ENCODE peak calls at places on chromosomes 4 and X, in four cellular contexts. One of them, this sample, is unnamed.

GRCh38 chrX:109475174-109475891 is 6.6 kb downstream of the GUCY2F start:
- DNase-seq in ovary: peak; percentile 35
- DNase-seq in right lobe of liver: peak; percentile 25
- DNase-seq in CD8-positive, alpha-beta T cell: no peak
- DNase-seq in this sample: peak; percentile 28

GRCh38 chr4:751676-752075 is 46.0 kb downstream of the PCGF3 start:
- DNase-seq in ovary: no peak
- DNase-seq in right lobe of liver: no peak
- DNase-seq in CD8-positive, alpha-beta T cell: no peak
- DNase-seq in this sample: peak; percentile 60

GRCh38 chr4:187127456-187127855 is 403.8 kb upstream of the FAT1 start:
- DNase-seq in ovary: no peak
- DNase-seq in right lobe of liver: no peak
- DNase-seq in CD8-positive, alpha-beta T cell: no peak
- DNase-seq in this sample: no peak

GRCh38 chr4:77994194-77994721 is 62.9 kb upstream of the FRAS1 start:
- DNase-seq in ovary: no peak
- DNase-seq in right lobe of liver: no peak
- DNase-seq in CD8-positive, alpha-beta T cell: no peak
- DNase-seq in this sample: no peak

GRCh38 chr4:106316773-106317409 is 541 bp downstream of the AIMP1 start:
- DNase-seq in ovary: no peak
- DNase-seq in right lobe of liver: no peak
- DNase-seq in CD8-positive, alpha-beta T cell: no peak
- DNase-seq in this sample: no peak

GRCh38 chr4:41507292-41507933 is 30.5 kb upstream of the LIMCH1 start:
- DNase-seq in ovary: no peak
- DNase-seq in right lobe of liver: no peak
- DNase-seq in CD8-positive, alpha-beta T cell: no peak
- DNase-seq in this sample: no peak

GRCh38 chr4:8198906-8199593 is at the start of gene SH3TC1:
- DNase-seq in ovary: peak; percentile 74
- DNase-seq in right lobe of liver: peak; percentile 97
- DNase-seq in CD8-positive, alpha-beta T cell: peak; percentile 59
- DNase-seq in this sample: peak; percentile 89

GRCh38 chr4:147049940-147050852 is 104.5 kb upstream of the TTC29 start:
- DNase-seq in ovary: no peak
- DNase-seq in right lobe of liver: no peak
- DNase-seq in CD8-positive, alpha-beta T cell: no peak
- DNase-seq in this sample: no peak

GRCh38 chrX:21374163-21374993 is at the start of gene CNKSR2:
- DNase-seq in ovary: peak; percentile 42
- DNase-seq in right lobe of liver: peak; percentile 71
- DNase-seq in CD8-positive, alpha-beta T cell: peak; percentile 71
- DNase-seq in this sample: peak; percentile 59

GRCh38 chr4:7581477-7581876 is 146.7 kb upstream of the PSAPL1 start:
- DNase-seq in ovary: peak; percentile 36
- DNase-seq in right lobe of liver: no peak
- DNase-seq in CD8-positive, alpha-beta T cell: no peak
- DNase-seq in this sample: peak; percentile 70

GRCh38 chrX:78123190-78123589 is 16.3 kb downstream of the TAF9B start:
- DNase-seq in ovary: no peak
- DNase-seq in right lobe of liver: no peak
- DNase-seq in CD8-positive, alpha-beta T cell: no peak
- DNase-seq in this sample: no peak

GRCh38 chr4:10893417-10893816 is 208.8 kb upstream of the CLNK start:
- DNase-seq in ovary: peak; percentile 16
- DNase-seq in right lobe of liver: no peak
- DNase-seq in CD8-positive, alpha-beta T cell: no peak
- DNase-seq in this sample: no peak

GRCh38 chr4:168478868-168479267 is 1.4 kb downstream of the DDX60L start:
- DNase-seq in ovary: no peak
- DNase-seq in right lobe of liver: no peak
- DNase-seq in CD8-positive, alpha-beta T cell: no peak
- DNase-seq in this sample: no peak

GRCh38 chr4:37455301-37456062 is 210.9 kb downstream of the NWD2 start:
- DNase-seq in ovary: no peak
- DNase-seq in right lobe of liver: peak; percentile 64
- DNase-seq in CD8-positive, alpha-beta T cell: no peak
- DNase-seq in this sample: no peak

GRCh38 chr4:139177049-139177887 is at the start of gene ELF2:
- DNase-seq in ovary: peak; percentile 95
- DNase-seq in right lobe of liver: peak; percentile 98
- DNase-seq in CD8-positive, alpha-beta T cell: peak; percentile 80
- DNase-seq in this sample: peak; percentile 96

GRCh38 chr4:31183256-31183655 is 463.1 kb downstream of the PCDH7 start:
- DNase-seq in ovary: no peak
- DNase-seq in right lobe of liver: no peak
- DNase-seq in CD8-positive, alpha-beta T cell: no peak
- DNase-seq in this sample: no peak

GRCh38 chrX:103248553-103248952 is 6.4 kb downstream of the TCEAL8 start:
- DNase-seq in ovary: no peak
- DNase-seq in right lobe of liver: no peak
- DNase-seq in CD8-positive, alpha-beta T cell: no peak
- DNase-seq in this sample: no peak

GRCh38 chr4:156496797-156497196 is 474.8 kb downstream of the PDGFC start:
- DNase-seq in ovary: no peak
- DNase-seq in right lobe of liver: no peak
- DNase-seq in CD8-positive, alpha-beta T cell: no peak
- DNase-seq in this sample: no peak

GRCh38 chrX:109936598-109936997 is 66.3 kb upstream of the TMEM164 start:
- DNase-seq in ovary: no peak
- DNase-seq in right lobe of liver: no peak
- DNase-seq in CD8-positive, alpha-beta T cell: no peak
- DNase-seq in this sample: no peak

GRCh38 chr4:2827874-2828751 is 15.5 kb upstream of the ADD1 start:
- DNase-seq in ovary: no peak
- DNase-seq in right lobe of liver: peak; percentile 19
- DNase-seq in CD8-positive, alpha-beta T cell: peak; percentile 8
- DNase-seq in this sample: peak; percentile 38

GRCh38 chr4:177696438-177696966 is 254.3 kb upstream of the AGA start:
- DNase-seq in ovary: no peak
- DNase-seq in right lobe of liver: no peak
- DNase-seq in CD8-positive, alpha-beta T cell: no peak
- DNase-seq in this sample: no peak

GRCh38 chr4:162837241-162837640 is 329.4 kb downstream of the NAF1 start:
- DNase-seq in ovary: no peak
- DNase-seq in right lobe of liver: no peak
- DNase-seq in CD8-positive, alpha-beta T cell: no peak
- DNase-seq in this sample: no peak

GRCh38 chr4:111630705-111631104 is 514.5 kb upstream of the FAM241A start:
- DNase-seq in ovary: no peak
- DNase-seq in right lobe of liver: no peak
- DNase-seq in CD8-positive, alpha-beta T cell: no peak
- DNase-seq in this sample: no peak

GRCh38 chrX:22041931-22042530 is 9.9 kb downstream of the PHEX start:
- DNase-seq in ovary: no peak
- DNase-seq in right lobe of liver: no peak
- DNase-seq in CD8-positive, alpha-beta T cell: no peak
- DNase-seq in this sample: no peak

GRCh38 chrX:22963186-22963585 is 36.6 kb upstream of the DDX53 start:
- DNase-seq in ovary: no peak
- DNase-seq in right lobe of liver: no peak
- DNase-seq in CD8-positive, alpha-beta T cell: no peak
- DNase-seq in this sample: no peak

GRCh38 chr4:17576932-17577659 is at the start of gene LAP3:
- DNase-seq in ovary: peak; percentile 99
- DNase-seq in right lobe of liver: peak; percentile 99
- DNase-seq in CD8-positive, alpha-beta T cell: peak; percentile 96
- DNase-seq in this sample: peak; percentile 99

GRCh38 chr4:17580969-17581368 is 4.0 kb downstream of the LAP3 start:
- DNase-seq in ovary: no peak
- DNase-seq in right lobe of liver: no peak
- DNase-seq in CD8-positive, alpha-beta T cell: no peak
- DNase-seq in this sample: no peak

GRCh38 chr4:17577660-17578481 is 873 bp downstream of the LAP3 start:
- DNase-seq in ovary: peak; percentile 42
- DNase-seq in right lobe of liver: peak; percentile 64
- DNase-seq in CD8-positive, alpha-beta T cell: no peak
- DNase-seq in this sample: peak; percentile 51

GRCh38 chr4:17574206-17574605 is 2.8 kb upstream of the LAP3 start:
- DNase-seq in ovary: no peak
- DNase-seq in right lobe of liver: no peak
- DNase-seq in CD8-positive, alpha-beta T cell: no peak
- DNase-seq in this sample: no peak

DNA sequence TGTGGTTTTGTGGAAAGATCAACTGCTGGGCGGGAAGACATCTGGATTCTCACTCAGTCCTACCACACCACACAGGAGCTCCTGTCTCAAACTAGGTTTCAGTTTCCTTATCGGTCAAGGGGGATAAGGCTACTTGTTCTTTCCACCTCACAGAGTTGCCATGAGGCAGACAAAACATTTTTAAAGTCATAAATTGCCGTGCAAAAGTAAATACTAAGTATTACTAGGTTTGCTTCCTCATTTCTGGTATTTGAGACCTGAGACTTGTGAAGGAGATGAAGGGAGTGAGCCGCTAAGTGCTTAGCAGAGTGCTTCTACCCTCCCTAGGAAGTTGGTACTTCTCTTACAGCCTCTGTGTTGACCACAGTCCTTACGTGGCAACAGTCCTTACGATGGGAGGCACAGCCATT is 1.5 kb downstream of the LAP3 start:
- DNase-seq in ovary: no peak
- DNase-seq in right lobe of liver: no peak
- DNase-seq in CD8-positive, alpha-beta T cell: no peak
- DNase-seq in this sample: no peak
- H3K4me3 ChIP-seq in ovary: peak overlapping the region; percentile 64
- H3K4me3 ChIP-seq in right lobe of liver: peak overlapping the region; percentile 77
- H3K4me3 ChIP-seq in CD8-positive, alpha-beta T cell: peak overlapping the region; percentile 94
- H3K4me3 ChIP-seq in this sample: peak overlapping the region; percentile 72

GRCh38 chr4:58265734-58266133 is 1155.5 kb upstream of the IGFBP7 start:
- DNase-seq in ovary: no peak
- DNase-seq in right lobe of liver: no peak
- DNase-seq in CD8-positive, alpha-beta T cell: no peak
- DNase-seq in this sample: no peak

DNA sequence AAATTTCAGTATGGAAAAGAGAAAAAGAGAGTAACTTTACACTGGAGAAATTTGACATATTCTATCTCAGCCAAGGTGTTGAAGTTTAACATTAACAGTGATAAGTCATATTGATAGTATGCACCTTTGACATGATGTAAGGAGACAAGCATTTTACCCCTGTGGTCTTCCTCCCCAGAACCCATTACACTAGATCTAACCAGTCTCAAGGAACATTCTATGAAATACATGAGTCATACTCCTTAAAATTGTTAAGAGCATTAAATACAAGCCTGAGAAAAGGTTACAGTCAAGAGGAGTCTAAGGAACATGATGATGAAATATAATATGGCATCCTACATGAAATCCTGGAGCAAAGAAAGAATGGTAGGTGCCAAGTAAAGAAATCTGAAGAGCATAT is 1151.3 kb upstream of the IGFBP7 start:
- DNase-seq in ovary: no peak
- DNase-seq in right lobe of liver: no peak
- DNase-seq in CD8-positive, alpha-beta T cell: no peak
- DNase-seq in this sample: no peak
- H3K9me3 ChIP-seq in ovary: no peaks in the 10 kb centered on the region
- H3K9me3 ChIP-seq in right lobe of liver: no peaks in the 10 kb centered on the region
- H3K9me3 ChIP-seq in CD8-positive, alpha-beta T cell: no peaks in the 10 kb centered on the region
- H3K9me3 ChIP-seq in this sample: no peaks in the 10 kb centered on the region

GRCh38 chrX:124215786-124216185 is 116.7 kb upstream of the TEX13D start:
- DNase-seq in ovary: no peak
- DNase-seq in right lobe of liver: no peak
- DNase-seq in CD8-positive, alpha-beta T cell: no peak
- DNase-seq in this sample: no peak
- H3K4me1 ChIP-seq in ovary: no peaks in the 10 kb centered on the region
- H3K4me1 ChIP-seq in right lobe of liver: no peaks in the 10 kb centered on the region
- H3K4me1 ChIP-seq in CD8-positive, alpha-beta T cell: peaks cover 55% of the 10 kb centered on the region
- H3K4me1 ChIP-seq in this sample: no peaks in the 10 kb centered on the region

GRCh38 chr4:25863906-25864418 is 1.2 kb upstream of the SEL1L3 start:
- DNase-seq in ovary: no peak
- DNase-seq in right lobe of liver: no peak
- DNase-seq in CD8-positive, alpha-beta T cell: no peak
- DNase-seq in this sample: peak; percentile 33
- H3K4me3 ChIP-seq in ovary: no peak overlapping the region
- H3K4me3 ChIP-seq in right lobe of liver: no peak overlapping the region
- H3K4me3 ChIP-seq in CD8-positive, alpha-beta T cell: no peak overlapping the region
- H3K4me3 ChIP-seq in this sample: no peak overlapping the region

GRCh38 chrX:70445197-70445656 is 592 bp downstream of the DLG3 start:
- DNase-seq in ovary: no peak
- DNase-seq in right lobe of liver: no peak
- DNase-seq in CD8-positive, alpha-beta T cell: no peak
- DNase-seq in this sample: no peak
- H3K9me3 ChIP-seq in ovary: no peaks in the 10 kb centered on the region
- H3K9me3 ChIP-seq in right lobe of liver: no peaks in the 10 kb centered on the region
- H3K9me3 ChIP-seq in CD8-positive, alpha-beta T cell: no peaks in the 10 kb centered on the region
- H3K9me3 ChIP-seq in this sample: no peaks in the 10 kb centered on the region

DNA sequence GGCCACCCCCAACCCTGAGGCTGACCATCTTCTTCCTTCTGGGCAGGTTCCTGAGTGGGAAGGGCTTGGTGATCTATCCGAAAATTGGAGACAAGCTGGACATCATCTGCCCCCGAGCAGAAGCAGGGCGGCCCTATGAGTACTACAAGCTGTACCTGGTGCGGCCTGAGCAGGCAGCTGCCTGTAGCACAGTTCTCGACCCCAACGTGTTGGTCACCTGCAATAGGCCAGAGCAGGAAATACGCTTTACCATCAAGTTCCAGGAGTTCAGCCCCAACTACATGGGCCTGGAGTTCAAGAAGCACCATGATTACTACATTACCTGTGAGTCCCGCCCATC is 9.7 kb downstream of the EFNB1 start:
- DNase-seq in ovary: peak; percentile 2
- DNase-seq in right lobe of liver: no peak
- DNase-seq in CD8-positive, alpha-beta T cell: no peak
- DNase-seq in this sample: no peak
- H3K4me1 ChIP-seq in ovary: peaks cover 1% of the 10 kb centered on the region
- H3K4me1 ChIP-seq in right lobe of liver: peaks cover 13% of the 10 kb centered on the region
- H3K4me1 ChIP-seq in CD8-positive, alpha-beta T cell: no peaks in the 10 kb centered on the region
- H3K4me1 ChIP-seq in this sample: peaks cover 11% of the 10 kb centered on the region

DNA sequence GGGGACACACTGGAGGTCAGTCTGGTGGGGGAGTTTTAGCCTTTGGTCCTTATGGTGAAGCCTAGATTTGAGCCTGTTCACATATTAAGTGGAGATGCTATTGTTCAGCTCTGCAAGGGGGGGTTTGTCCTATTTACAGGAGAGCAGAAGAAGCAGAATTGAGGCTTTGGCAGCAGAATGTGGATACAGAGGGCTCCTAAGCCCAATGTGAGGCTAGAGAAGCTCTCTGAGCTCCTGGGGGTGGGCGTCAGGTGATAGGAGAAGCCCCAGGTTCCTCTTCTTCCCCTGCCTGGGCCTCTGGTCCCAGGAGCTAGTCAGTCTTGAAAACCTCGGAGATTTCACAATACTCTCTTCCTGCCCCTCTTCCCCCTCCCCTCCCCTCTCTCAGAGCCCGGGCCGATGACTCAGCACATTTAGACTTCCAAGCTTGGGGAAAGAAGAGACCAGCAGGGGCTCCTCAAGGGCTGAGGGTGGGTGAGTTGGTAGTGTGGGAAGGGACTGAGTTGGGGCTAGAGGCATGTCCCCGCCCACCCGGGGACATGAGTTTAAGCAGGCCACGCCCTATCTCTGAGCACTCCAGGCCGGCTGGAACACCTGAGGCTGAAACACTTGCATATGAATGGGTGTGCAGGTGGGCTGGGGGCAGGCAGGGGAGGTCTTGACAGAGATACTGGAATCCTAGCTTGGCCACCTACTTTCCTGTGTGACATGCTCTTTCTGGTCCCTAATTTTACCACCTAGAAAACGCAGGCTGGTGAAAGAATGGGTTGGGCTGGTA is 3.4 kb downstream of the TFE3 start:
- DNase-seq in ovary: peak; percentile 90
- DNase-seq in right lobe of liver: peak; percentile 72
- DNase-seq in CD8-positive, alpha-beta T cell: peak; percentile 29
- DNase-seq in this sample: peak; percentile 81
- H3K4me3 ChIP-seq in ovary: peak overlapping the region; percentile 61
- H3K4me3 ChIP-seq in right lobe of liver: peak overlapping the region; percentile 16
- H3K4me3 ChIP-seq in CD8-positive, alpha-beta T cell: no peak overlapping the region
- H3K4me3 ChIP-seq in this sample: peak overlapping the region; percentile 30